ENCODE peak calls at places on chromosome 20, in five cellular contexts. T, X, K, N and U are unnamed samples.

GRCh38 chr20:61755971-61756421 is 309.7 kb downstream of the TAF4 start:
- DNase-seq in T (no peak), X (no peak), K (no peak), N (no peak), U (no peak)

GRCh38 chr20:9342651-9343050 is 171.7 kb upstream of the LAMP5 start:
- DNase-seq in T (no peak), X (peak), K (no peak), N (no peak), U (no peak)

GRCh38 chr20:8856668-8857067 is 212.2 kb upstream of the PLCB4 start:
- DNase-seq in T (no peak), X (no peak), K (no peak), N (no peak), U (no peak)

GRCh38 chr20:47480239-47480638 is 21.4 kb upstream of the NCOA3 start:
- DNase-seq in T (no peak), X (no peak), K (no peak), N (no peak), U (no peak)

GRCh38 chr20:41135187-41135887 is 2.0 kb upstream of the PLCG1 start:
- DNase-seq in T (peak), X (peak), K (peak), N (peak), U (peak)

GRCh38 chr20:9515761-9516657 is 1.6 kb downstream of the LAMP5 start:
- DNase-seq in T (no peak), X (peak), K (peak), N (no peak), U (no peak)

GRCh38 chr20:63663332-63664066 is 5.4 kb downstream of the RTEL1 start:
- DNase-seq in T (no peak), X (no peak), K (no peak), N (no peak), U (no peak)

GRCh38 chr20:47610247-47610944 is 108.7 kb downstream of the NCOA3 start:
- DNase-seq in T (peak), X (peak), K (peak), N (peak), U (peak)

GRCh38 chr20:38430679-38431325 is 4.3 kb downstream of the SNHG17 start:
- DNase-seq in T (no peak), X (no peak), K (no peak), N (no peak), U (no peak)

GRCh38 chr20:21125072-21125848 is 622 bp upstream of the KIZ start:
- DNase-seq in T (no peak), X (peak), K (peak), N (no peak), U (peak)

GRCh38 chr20:44576297-44576696 is 6.1 kb upstream of the PKIG start:
- DNase-seq in T (no peak), X (peak), K (no peak), N (no peak), U (no peak)

GRCh38 chr20:61353261-61353995 is 101.4 kb downstream of the CDH4 start:
- DNase-seq in T (no peak), X (peak), K (no peak), N (no peak), U (no peak)

GRCh38 chr20:9079038-9079731 is 10.3 kb downstream of the PLCB4 start:
- DNase-seq in T (no peak), X (no peak), K (no peak), N (no peak), U (no peak)

DNA sequence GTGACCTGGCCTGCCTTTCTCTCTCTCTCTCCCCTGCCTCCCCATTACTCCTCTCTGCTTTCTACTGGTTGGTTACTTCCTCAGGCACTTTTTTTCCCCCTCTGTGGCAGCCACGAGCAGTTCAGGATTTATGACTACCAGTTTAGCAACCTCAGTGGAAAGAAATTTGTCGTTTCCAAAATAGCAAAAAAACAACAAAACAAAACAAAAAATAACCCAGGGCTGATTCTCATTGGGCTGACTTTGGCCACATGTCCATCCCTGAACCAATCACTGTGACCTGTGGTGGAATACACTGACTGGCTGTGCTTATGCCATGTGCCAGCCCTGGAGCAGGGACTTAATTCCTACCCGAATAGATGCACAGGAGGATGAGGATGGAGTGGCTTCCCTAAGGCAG is 137.4 kb downstream of the TFAP2C start:
- DNase-seq in T (no peak), X (no peak), K (no peak), N (no peak), U (no peak)
- H3K27ac ChIP-seq in T (no peak), X (no peak), K (no peak), N (no peak), U (no peak)

DNA sequence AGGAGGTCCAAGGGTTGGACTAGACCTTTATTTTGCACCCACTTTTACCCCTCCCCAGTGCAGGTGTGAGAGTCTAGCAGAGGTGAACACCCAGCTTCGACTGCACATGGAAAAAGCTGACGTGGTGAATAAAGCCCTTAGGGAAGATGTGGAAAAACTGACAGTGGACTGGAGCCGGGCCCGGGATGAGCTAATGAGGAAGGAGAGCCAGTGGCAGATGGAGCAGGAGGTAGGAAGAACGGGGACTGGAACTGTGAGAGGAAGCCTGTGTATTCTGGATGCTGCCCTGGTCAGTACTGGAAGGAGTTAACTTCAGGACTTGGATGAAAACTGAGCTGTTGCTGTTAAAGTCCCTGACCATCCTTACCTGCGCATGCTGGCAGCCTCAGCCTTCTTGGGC is 10.6 kb downstream of the CEP250 start:
- DNase-seq in T (no peak), X (no peak), K (no peak), N (no peak), U (no peak)
- H3K27ac ChIP-seq in T (no peak), X (no peak), K (no peak), N (no peak), U (no peak)

GRCh38 chr20:57735831-57736737 is 26.3 kb upstream of the PMEPA1 start:
- DNase-seq in T (no peak), X (no peak), K (no peak), N (no peak), U (peak)

GRCh38 chr20:57738484-57738883 is 28.7 kb upstream of the PMEPA1 start:
- DNase-seq in T (no peak), X (no peak), K (no peak), N (no peak), U (no peak)

GRCh38 chr20:57737349-57737748 is 27.5 kb upstream of the PMEPA1 start:
- DNase-seq in T (no peak), X (no peak), K (no peak), N (no peak), U (no peak)

GRCh38 chr20:57738053-57738452 is 28.2 kb upstream of the PMEPA1 start:
- DNase-seq in T (no peak), X (no peak), K (no peak), N (no peak), U (no peak)

DNA sequence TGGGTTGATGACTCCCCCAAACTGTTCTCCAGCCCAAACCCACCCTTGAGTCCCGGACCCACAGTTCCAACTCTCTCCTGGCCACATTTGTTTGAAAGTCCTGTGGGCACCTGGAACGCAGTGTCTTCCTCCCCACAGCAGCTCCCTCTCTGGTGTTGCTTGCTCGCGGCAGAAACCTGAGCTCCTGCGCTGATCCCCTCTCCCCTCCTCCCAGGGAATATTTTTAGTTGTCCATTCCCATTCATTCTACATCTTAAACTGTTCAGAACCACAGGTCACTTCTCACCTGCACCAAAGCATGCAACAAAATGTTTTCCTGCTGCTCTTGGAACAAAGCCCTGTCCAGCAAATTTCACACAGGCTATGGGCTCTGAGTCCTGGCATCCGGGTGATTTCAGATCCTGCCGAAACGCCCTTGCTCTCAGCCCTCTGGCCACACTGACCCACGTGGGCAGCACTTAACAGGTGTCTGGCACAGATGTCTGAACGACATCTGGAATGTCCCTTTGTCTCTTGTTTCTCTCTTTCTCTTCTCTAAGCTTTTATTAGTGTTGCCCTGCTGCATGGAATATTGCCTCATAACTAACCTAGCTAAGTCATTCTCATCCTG is 27.0 kb upstream of the PMEPA1 start:
- DNase-seq in T (no peak), X (no peak), K (no peak), N (no peak), U (peak)
- H3K27ac ChIP-seq in T (no peak), X (no peak), K (no peak), N (no peak), U (no peak)

GRCh38 chr20:33868571-33868970 is 57.4 kb downstream of the CHMP4B start:
- DNase-seq in T (no peak), X (no peak), K (no peak), N (no peak), U (no peak)

GRCh38 chr20:33868042-33868441 is 56.9 kb downstream of the CHMP4B start:
- DNase-seq in T (no peak), X (no peak), K (no peak), N (no peak), U (no peak)

GRCh38 chr20:33866398-33867079 is 55.4 kb downstream of the CHMP4B start:
- DNase-seq in T (no peak), X (no peak), K (no peak), N (no peak), U (no peak)

GRCh38 chr20:33871362-33871761 is 60.2 kb downstream of the CHMP4B start:
- DNase-seq in T (no peak), X (peak), K (peak), N (no peak), U (no peak)

DNA sequence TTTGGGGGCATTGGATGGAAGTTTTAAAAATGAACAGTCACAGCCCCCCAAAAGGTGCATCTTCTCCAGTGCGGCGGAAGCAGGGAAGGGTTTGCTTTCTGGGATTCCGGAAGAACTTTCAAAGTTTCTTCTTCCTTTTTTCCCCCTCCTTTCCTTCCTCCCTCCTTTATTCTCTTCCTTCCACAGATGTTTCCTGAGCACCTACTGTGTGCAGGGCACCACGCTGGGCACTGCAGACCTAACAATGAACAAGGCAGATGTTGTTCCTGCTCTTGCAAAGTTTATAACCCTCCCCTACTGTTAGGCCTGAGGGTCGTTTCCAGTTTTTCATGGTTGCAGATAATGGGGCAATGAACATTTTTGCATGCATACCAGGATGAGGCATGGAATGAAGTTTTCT is 58.1 kb downstream of the CHMP4B start:
- DNase-seq in T (no peak), X (no peak), K (no peak), N (no peak), U (no peak)
- H3K27ac ChIP-seq in T (no peak), X (no peak), K (no peak), N (no peak), U (no peak)

DNA sequence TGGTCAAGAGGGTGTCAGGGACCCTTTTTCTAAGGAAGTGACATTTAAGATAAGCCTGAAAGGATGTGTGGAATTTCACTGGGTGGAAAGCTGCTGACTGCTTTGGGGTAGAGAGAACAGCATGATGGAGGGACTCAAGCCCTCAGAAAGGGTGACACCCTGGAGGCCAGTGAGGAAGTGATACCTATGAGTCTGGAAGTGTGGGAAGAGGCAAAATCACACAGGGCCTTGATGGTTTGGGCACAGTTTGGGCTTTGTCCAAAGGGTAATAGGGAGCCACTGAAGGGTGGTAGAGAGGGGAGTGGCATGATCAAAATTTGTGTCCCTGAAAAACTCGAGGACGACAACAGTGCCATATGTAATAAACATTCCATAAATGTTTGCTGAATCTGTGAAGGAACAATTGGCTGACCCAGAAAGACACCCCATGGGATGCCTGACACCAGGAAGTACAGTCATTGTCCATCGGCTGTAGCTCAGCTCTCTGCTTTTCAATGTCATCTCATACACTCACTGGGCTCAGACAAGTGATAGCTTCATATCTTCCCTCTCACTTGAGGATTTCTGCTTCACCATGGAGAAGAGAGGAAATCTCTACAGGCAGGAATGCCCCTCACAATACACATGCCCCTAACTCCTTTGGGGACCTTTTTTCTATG is 21.3 kb downstream of the CASS4 start:
- DNase-seq in T (no peak), X (no peak), K (peak), N (no peak), U (no peak)
- H3K27ac ChIP-seq in T (peak), X (no peak), K (no peak), N (no peak), U (no peak)

GRCh38 chr20:53071833-53072232 is 99.7 kb downstream of the TSHZ2 start:
- DNase-seq in T (no peak), X (no peak), K (no peak), N (no peak), U (no peak)
- H3K27ac ChIP-seq in T (no peak), X (no peak), K (no peak), N (no peak), U (no peak)

GRCh38 chr20:5770987-5771318 is 20.8 kb downstream of the SHLD1 start:
- DNase-seq in T (no peak), X (no peak), K (no peak), N (no peak), U (no peak)

GRCh38 chr20:5776074-5776473 is 25.9 kb downstream of the SHLD1 start:
- DNase-seq in T (no peak), X (no peak), K (no peak), N (no peak), U (no peak)

GRCh38 chr20:5774438-5774837 is 24.2 kb downstream of the SHLD1 start:
- DNase-seq in T (no peak), X (no peak), K (no peak), N (no peak), U (peak)

GRCh38 chr20:5772704-5773103 is 22.5 kb downstream of the SHLD1 start:
- DNase-seq in T (no peak), X (no peak), K (no peak), N (no peak), U (no peak)

DNA sequence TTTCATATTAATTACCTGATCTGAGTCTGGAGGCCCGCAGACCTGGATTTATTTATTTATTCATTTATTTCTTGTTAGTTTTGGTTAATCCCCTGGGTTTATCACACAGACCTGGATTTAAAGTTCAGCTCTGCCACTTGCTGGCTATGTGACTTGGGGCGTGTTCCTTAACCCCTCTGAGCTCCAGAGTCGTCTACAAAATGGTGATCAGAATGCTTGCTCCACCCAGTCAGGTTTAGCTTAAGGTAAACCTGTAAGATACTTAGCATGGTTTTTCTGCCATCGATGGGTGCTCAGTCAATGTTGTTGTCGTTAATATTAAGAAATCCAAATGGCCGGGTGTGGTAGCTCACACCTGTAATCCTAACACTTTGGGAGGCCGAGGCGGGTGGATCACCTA is 23.4 kb downstream of the SHLD1 start:
- DNase-seq in T (no peak), X (no peak), K (no peak), N (no peak), U (no peak)
- H3K27ac ChIP-seq in T (no peak), X (no peak), K (no peak), N (no peak), U (no peak)